ENCODE peak calls at places on chromosome 19, in seven cellular contexts. P is RCC 7860, O is iris pigment epithelial cell, N is NCI-H748 treated with DMSO at 0.1 percent for 48 hours, I is cardiac septum, W is omental fat pad, S is stomach. H is an unnamed sample.

GRCh38 chr19:41159861-41160260 is 33.2 kb upstream of the CYP2S1 start:
- DNase-seq in P (no peak), O (no peak), N (no peak), I (no peak), W (no peak), S (no peak), H (no peak)

GRCh38 chr19:44635581-44636438 is 7.9 kb upstream of the PVR start:
- DNase-seq in P (peak; percentile 37), O (peak; percentile 53), N (no peak), I (no peak), W (no peak), S (no peak), H (no peak)

GRCh38 chr19:10797078-10797477 is 38.9 kb downstream of the TMED1 start:
- DNase-seq in P (no peak), O (no peak), N (no peak), I (no peak), W (no peak), S (no peak), H (peak; percentile 47)

GRCh38 chr19:52923782-52924593 is 760 bp upstream of the ZNF888 start:
- DNase-seq in P (peak; percentile 24), O (peak; percentile 45), N (no peak), I (peak; percentile 79), W (no peak), S (peak; percentile 66), H (no peak)

GRCh38 chr19:7294571-7295212 is 478 bp upstream of the INSR start:
- DNase-seq in P (no peak), O (peak; percentile 11), N (peak; percentile 30), I (peak; percentile 86), W (no peak), S (peak; percentile 74), H (no peak)

GRCh38 chr19:36136975-36137686 is 2.7 kb upstream of the CAPNS1 start:
- DNase-seq in P (peak; percentile 66), O (peak; percentile 54), N (no peak), I (peak; percentile 81), W (no peak), S (peak; percentile 80), H (no peak)

GRCh38 chr19:782195-783043 is 14.8 kb upstream of the PTBP1 start:
- DNase-seq in P (peak; percentile 38), O (peak; percentile 48), N (no peak), I (no peak), W (no peak), S (peak; percentile 53), H (no peak)

GRCh38 chr19:5170329-5170745 is 170.3 kb downstream of the PTPRS start:
- DNase-seq in P (no peak), O (no peak), N (no peak), I (no peak), W (no peak), S (peak; percentile 34), H (peak; percentile 7)

GRCh38 chr19:2700660-2701360 is 1.7 kb downstream of the GNG7 start:
- DNase-seq in P (no peak), O (no peak), N (no peak), I (no peak), W (no peak), S (no peak), H (no peak)